ENCODE peak calls at places on chromosomes 4 and X, in six cellular contexts. K is Peyer's patch, Q is stomach, S is GM20000, L is PC-3, M is ascending aorta. W is an unnamed sample.

GRCh38 chr4:146638801-146639351 is at the start of gene POU4F2:
- DNase-seq in Q (no peak), M (no peak), S (peak; percentile 55), K (no peak), L (no peak), W (no peak)

GRCh38 chr4:111362891-111363290 is 740.0 kb upstream of the PITX2 start:
- DNase-seq in S (no peak), L (no peak), Q (no peak), K (no peak), M (no peak), W (no peak)

GRCh38 chr4:148998719-148999118 is 556.5 kb upstream of the NR3C2 start:
- DNase-seq in S (no peak), Q (no peak), L (peak; percentile 50), M (no peak), K (no peak), W (no peak)

GRCh38 chr4:38665846-38666490 is 2.0 kb downstream of the KLF3 start:
- DNase-seq in Q (no peak), L (peak; percentile 1), S (no peak), M (no peak), K (no peak), W (no peak)

GRCh38 chr4:140603286-140603685 is 34.5 kb upstream of the UCP1 start:
- DNase-seq in M (no peak), S (no peak), Q (no peak), L (no peak), K (no peak), W (no peak)

GRCh38 chrX:15751160-15751819 is 13.2 kb downstream of the CA5B start:
- DNase-seq in L (peak; percentile 86), Q (no peak), K (no peak), S (no peak), M (no peak), W (no peak)

GRCh38 chr4:113979157-113979972 is at the start of gene ARSJ:
- DNase-seq in Q (peak; percentile 56), S (no peak), L (peak; percentile 64), K (peak; percentile 58), M (peak; percentile 85), W (no peak)

GRCh38 chr4:78426972-78427371 is 124.6 kb upstream of the ANXA3 start:
- DNase-seq in K (no peak), L (no peak), Q (no peak), S (no peak), M (no peak), W (no peak)

GRCh38 chr4:92864176-92864575 is 560.4 kb downstream of the GRID2 start:
- DNase-seq in S (no peak), K (no peak), Q (no peak), M (no peak), L (no peak), W (no peak)

GRCh38 chr4:67912051-67912450 is 28.2 kb upstream of the TMPRSS11D start:
- DNase-seq in L (no peak), Q (no peak), S (no peak), M (no peak), K (no peak), W (no peak)

GRCh38 chr4:304987-305680 is at the start of gene ZNF732:
- DNase-seq in M (no peak), L (no peak), K (no peak), Q (no peak), S (no peak), W (no peak)

GRCh38 chrX:2401590-2402360 is 99.0 kb downstream of the DHRSX start:
- DNase-seq in L (no peak), K (no peak), Q (peak; percentile 57), S (no peak), M (no peak), W (no peak)

GRCh38 chr4:184805462-184806245 is 20.1 kb downstream of the ACSL1 start:
- DNase-seq in K (peak; percentile 76), L (peak; percentile 15), S (no peak), M (no peak), Q (peak; percentile 82), W (no peak)

GRCh38 chrX:116427976-116428375 is 8.4 kb upstream of the SLC6A14 start:
- DNase-seq in M (no peak), L (no peak), K (no peak), Q (no peak), S (no peak), W (no peak)

GRCh38 chrX:153441296-153441695 is 4.6 kb downstream of the TREX2 start:
- DNase-seq in K (no peak), Q (no peak), L (no peak), S (no peak), M (no peak), W (no peak)

GRCh38 chrX:21940356-21940829 is at the start of gene SMS:
- DNase-seq in S (peak; percentile 80), Q (peak; percentile 77), M (peak; percentile 88), L (peak; percentile 81), K (peak; percentile 81), W (no peak)

GRCh38 chr4:3759236-3759635 is 6.9 kb upstream of the ADRA2C start:
- DNase-seq in M (no peak), K (no peak), S (no peak), L (no peak), Q (no peak), W (no peak)

GRCh38 chrX:118325453-118325852 is 20.5 kb upstream of the WDR44 start:
- DNase-seq in L (peak; percentile 22), Q (no peak), M (no peak), S (peak; percentile 10), K (no peak), W (no peak)

GRCh38 chr4:159027535-159027934 is 75.3 kb upstream of the RAPGEF2 start:
- DNase-seq in S (peak; percentile 25), K (no peak), Q (no peak), L (no peak), M (no peak), W (no peak)

GRCh38 chr4:149999485-150000074 is 78.7 kb upstream of the DCLK2 start:
- DNase-seq in M (no peak), K (no peak), Q (no peak), S (peak; percentile 10), L (peak; percentile 60), W (no peak)

GRCh38 chrX:2252331-2253065 is 248.3 kb downstream of the DHRSX start:
- DNase-seq in Q (no peak), M (no peak), S (no peak), K (no peak), L (no peak), W (no peak)

GRCh38 chr4:176464748-176465147 is 145.0 kb downstream of the SPCS3 start:
- DNase-seq in K (no peak), Q (no peak), M (no peak), L (no peak), S (peak; percentile 54), W (no peak)

GRCh38 chr4:7725951-7726350 is 213.7 kb downstream of the AFAP1 start:
- DNase-seq in M (no peak), Q (no peak), K (no peak), L (peak; percentile 85), S (no peak), W (no peak)

GRCh38 chr4:120517966-120518365 is 404.6 kb downstream of the PRDM5 start:
- DNase-seq in Q (no peak), S (no peak), K (no peak), L (peak; percentile 85), M (peak; percentile 73), W (no peak)

GRCh38 chr4:121026034-121026433 is 46.3 kb downstream of the NDNF start:
- DNase-seq in Q (no peak), L (no peak), S (no peak), K (no peak), M (no peak), W (no peak)

GRCh38 chr4:41882622-41883347 is 52.4 kb upstream of the TMEM33 start:
- DNase-seq in S (peak; percentile 91), M (no peak), L (peak; percentile 39), Q (peak; percentile 42), K (no peak), W (no peak)

GRCh38 chr4:68808060-68808459 is 7.7 kb upstream of the UGT2B10 start:
- DNase-seq in S (no peak), L (no peak), Q (no peak), K (no peak), M (no peak), W (no peak)

GRCh38 chrX:56978172-56978571 is 17.2 kb downstream of the SPIN3 start:
- DNase-seq in M (no peak), L (peak; percentile 73), K (no peak), S (peak; percentile 33), Q (no peak), W (no peak)

GRCh38 chrX:129768586-129769466 is 10.9 kb upstream of the SASH3 start:
- DNase-seq in K (no peak), M (no peak), Q (no peak), S (no peak), L (no peak), W (no peak)
- TF ChIP-seq CTCF in K (no peak), M (no peak), Q (no peak), S (no peak), L (no peak), W (no peak)

DNA sequence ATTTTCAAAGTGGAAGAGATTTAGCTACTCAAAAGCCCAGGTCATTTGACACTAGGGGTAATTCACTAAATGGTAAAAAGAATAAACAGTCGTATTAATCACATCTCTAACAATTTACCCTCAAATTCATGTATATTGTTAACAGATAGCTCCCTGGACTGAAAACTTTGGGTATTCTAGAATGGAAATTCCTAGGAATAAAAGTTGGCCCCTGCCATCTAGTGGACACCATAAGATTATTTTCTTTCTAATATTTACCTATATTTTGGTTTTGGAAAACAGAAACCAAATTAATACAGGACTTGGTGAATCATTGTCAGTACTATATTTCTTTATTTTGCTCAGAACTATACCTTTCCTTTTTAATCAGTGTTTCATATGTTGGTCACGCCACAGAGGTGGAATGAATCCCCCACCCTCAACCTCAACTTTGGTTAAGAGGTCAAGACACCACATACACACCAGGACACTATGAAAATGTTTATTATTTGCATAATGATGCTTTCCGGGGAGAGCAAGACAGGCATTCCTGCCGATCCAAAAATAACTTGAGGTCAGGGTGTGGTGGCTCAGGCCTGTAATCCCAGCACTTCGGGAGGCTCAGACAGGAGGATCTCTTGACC is 96.2 kb upstream of the APOOL start:
- DNase-seq in M (no peak), K (no peak), S (no peak), Q (no peak), L (peak; percentile 36), W (no peak)
- TF ChIP-seq CTCF in M (peak; percentile 34), K (peak; percentile 14), S (no peak), Q (no peak), L (peak; percentile 59), W (no peak)

GRCh38 chrX:17725176-17725575 is 12.1 kb upstream of the SCML1 start:
- DNase-seq in L (peak; percentile 15), Q (no peak), M (no peak), S (no peak), K (no peak), W (no peak)
- TF ChIP-seq CTCF in L (no peak), Q (no peak), M (no peak), S (no peak), K (no peak), W (no peak)

GRCh38 chrX:40570346-40571093 is 10.2 kb upstream of the ATP6AP2 start:
- DNase-seq in Q (no peak), S (peak; percentile 32), K (no peak), L (no peak), M (no peak), W (no peak)

GRCh38 chrX:40571600-40571999 is 9.2 kb upstream of the ATP6AP2 start:
- DNase-seq in L (no peak), M (no peak), K (no peak), Q (no peak), S (no peak), W (no peak)

GRCh38 chrX:40576291-40576690 is 4.5 kb upstream of the ATP6AP2 start:
- DNase-seq in M (no peak), Q (no peak), K (no peak), L (no peak), S (no peak), W (no peak)

GRCh38 chrX:40578039-40578438 is 2.7 kb upstream of the ATP6AP2 start:
- DNase-seq in Q (no peak), K (no peak), M (no peak), S (no peak), L (no peak), W (no peak)

GRCh38 chrX:40573763-40574162 is 7.0 kb upstream of the ATP6AP2 start:
- DNase-seq in M (no peak), L (peak; percentile 50), Q (no peak), S (no peak), K (no peak), W (no peak)
- TF ChIP-seq CTCF in M (peak; percentile 15), L (peak; percentile 81), Q (no peak), S (peak; percentile 53), K (peak; percentile 13), W (no peak)

W was measured in omental fat pad.